ENCODE peak calls at places on chromosomes 13 and 19, in four cellular contexts. F, Z, N and P are unnamed samples.

GRCh38 chr13:38090913-38091312 is 221.3 kb upstream of the TRPC4 start:
- DNase-seq in F (no peak), Z (no peak), N (no peak), P (no peak)

GRCh38 chr19:36331353-36332228 is 47.4 kb downstream of the ZFP14 start:
- DNase-seq in F (peak), Z (peak), N (peak), P (peak)

GRCh38 chr13:51717786-51718398 is 86.1 kb downstream of the DHRS12 start:
- DNase-seq in F (no peak), Z (no peak), N (no peak), P (no peak)

GRCh38 chr13:100811906-100812305 is 137.3 kb upstream of the TMTC4 start:
- DNase-seq in F (no peak), Z (no peak), N (no peak), P (no peak)

GRCh38 chr13:99687728-99688397 is 186.6 kb downstream of the TM9SF2 start:
- DNase-seq in F (no peak), Z (no peak), N (no peak), P (no peak)

GRCh38 chr19:16118489-16119033 is 6.9 kb downstream of the RAB8A start:
- DNase-seq in F (no peak), Z (no peak), N (no peak), P (no peak)

GRCh38 chr13:113916330-113916815 is 52.5 kb upstream of the GAS6 start:
- DNase-seq in F (no peak), Z (no peak), N (no peak), P (no peak)

GRCh38 chr13:71015021-71015420 is 852.0 kb downstream of the DACH1 start:
- DNase-seq in F (no peak), Z (no peak), N (no peak), P (no peak)

GRCh38 chr13:23160241-23161175 is 20.3 kb upstream of the SGCG start:
- DNase-seq in F (no peak), Z (no peak), N (no peak), P (no peak)

GRCh38 chr19:42052241-42052863 is 17.7 kb downstream of the GRIK5 start:
- DNase-seq in F (no peak), Z (no peak), N (no peak), P (no peak)

GRCh38 chr19:14536926-14537692 is 7.7 kb downstream of the TECR start:
- DNase-seq in F (no peak), Z (no peak), N (peak), P (peak)

GRCh38 chr13:76016799-76017198 is 380.7 kb downstream of the LMO7 start:
- DNase-seq in F (no peak), Z (no peak), N (no peak), P (no peak)

GRCh38 chr13:110650436-110650835 is 35.1 kb downstream of the NAXD start:
- DNase-seq in F (no peak), Z (no peak), N (no peak), P (no peak)

GRCh38 chr19:45958763-45959516 is 14.7 kb downstream of the NOVA2 start:
- DNase-seq in F (no peak), Z (no peak), N (no peak), P (no peak)

GRCh38 chr19:10069046-10069445 is 17.1 kb upstream of the SHFL start:
- DNase-seq in F (no peak), Z (no peak), N (no peak), P (no peak)

GRCh38 chr13:114115796-114116195 is 16.6 kb downstream of the RASA3 start:
- DNase-seq in F (no peak), Z (no peak), N (no peak), P (no peak)

GRCh38 chr13:45781553-45782326 is 69.8 kb downstream of the SIAH3 start:
- DNase-seq in F (no peak), Z (no peak), N (peak), P (no peak)

GRCh38 chr19:15915109-15915508 is 17.2 kb upstream of the CYP4F2 start:
- DNase-seq in F (no peak), Z (no peak), N (no peak), P (no peak)

GRCh38 chr19:45567609-45568008 is 17.0 kb downstream of the OPA3 start:
- DNase-seq in F (no peak), Z (no peak), N (no peak), P (no peak)

GRCh38 chr13:113915786-113916329 is 52.0 kb upstream of the GAS6 start:
- DNase-seq in F (no peak), Z (no peak), N (no peak), P (no peak)

GRCh38 chr19:3932931-3933810 is at the start of gene NMRK2:
- DNase-seq in F (no peak), Z (no peak), N (peak), P (no peak)

GRCh38 chr13:100976993-100977392 is 302.4 kb upstream of the TMTC4 start:
- DNase-seq in F (no peak), Z (no peak), N (no peak), P (no peak)

GRCh38 chr13:113369881-113370280 is 6.0 kb upstream of the GRTP1 start:
- DNase-seq in F (no peak), Z (no peak), N (no peak), P (no peak)

GRCh38 chr13:37869756-37870488 is at the start of gene TRPC4:
- DNase-seq in F (no peak), Z (no peak), N (peak), P (peak)

GRCh38 chr13:50800091-50800739 is 43.3 kb downstream of the DLEU7 start:
- DNase-seq in F (no peak), Z (no peak), N (no peak), P (no peak)

GRCh38 chr19:7655581-7655980 is 13.3 kb upstream of the RETN start:
- DNase-seq in F (no peak), Z (no peak), N (no peak), P (no peak)
- H3K27ac ChIP-seq in F (no peak), Z (no peak), N (peak), P (no peak)

GRCh38 chr13:26202365-26202972 is 19.6 kb downstream of the RNF6 start:
- DNase-seq in F (no peak), Z (no peak), N (no peak), P (no peak)
- H3K27ac ChIP-seq in F (no peak), Z (no peak), N (no peak), P (no peak)

GRCh38 chr13:30371649-30372265 is 50.5 kb upstream of the UBE2L5 start:
- DNase-seq in F (peak), Z (peak), N (no peak), P (no peak)
- H3K27ac ChIP-seq in F (peak), Z (peak), N (peak), P (no peak)

GRCh38 chr19:17329061-17329767 is 5.4 kb downstream of the ANO8 start:
- DNase-seq in F (no peak), Z (no peak), N (no peak), P (no peak)
- H3K27ac ChIP-seq in F (no peak), Z (peak), N (no peak), P (no peak)

GRCh38 chr19:6521718-6522646 is 8.8 kb upstream of the TNFSF9 start:
- DNase-seq in F (no peak), Z (peak), N (no peak), P (no peak)
- H3K27ac ChIP-seq in F (no peak), Z (no peak), N (no peak), P (no peak)

GRCh38 chr19:1115646-1116420 is 12.0 kb downstream of the GPX4 start:
- DNase-seq in F (no peak), Z (no peak), N (no peak), P (no peak)
- H3K27ac ChIP-seq in F (no peak), Z (no peak), N (no peak), P (no peak)

GRCh38 chr13:43574601-43575000 is 212.2 kb downstream of the ENOX1 start:
- DNase-seq in F (no peak), Z (no peak), N (no peak), P (no peak)

GRCh38 chr13:43573361-43573740 is 213.4 kb downstream of the ENOX1 start:
- DNase-seq in F (no peak), Z (no peak), N (no peak), P (no peak)

GRCh38 chr13:43569688-43570087 is 217.1 kb downstream of the ENOX1 start:
- DNase-seq in F (no peak), Z (no peak), N (no peak), P (no peak)

GRCh38 chr13:43572601-43573360 is 214.0 kb downstream of the ENOX1 start:
- DNase-seq in F (no peak), Z (no peak), N (no peak), P (no peak)

DNA sequence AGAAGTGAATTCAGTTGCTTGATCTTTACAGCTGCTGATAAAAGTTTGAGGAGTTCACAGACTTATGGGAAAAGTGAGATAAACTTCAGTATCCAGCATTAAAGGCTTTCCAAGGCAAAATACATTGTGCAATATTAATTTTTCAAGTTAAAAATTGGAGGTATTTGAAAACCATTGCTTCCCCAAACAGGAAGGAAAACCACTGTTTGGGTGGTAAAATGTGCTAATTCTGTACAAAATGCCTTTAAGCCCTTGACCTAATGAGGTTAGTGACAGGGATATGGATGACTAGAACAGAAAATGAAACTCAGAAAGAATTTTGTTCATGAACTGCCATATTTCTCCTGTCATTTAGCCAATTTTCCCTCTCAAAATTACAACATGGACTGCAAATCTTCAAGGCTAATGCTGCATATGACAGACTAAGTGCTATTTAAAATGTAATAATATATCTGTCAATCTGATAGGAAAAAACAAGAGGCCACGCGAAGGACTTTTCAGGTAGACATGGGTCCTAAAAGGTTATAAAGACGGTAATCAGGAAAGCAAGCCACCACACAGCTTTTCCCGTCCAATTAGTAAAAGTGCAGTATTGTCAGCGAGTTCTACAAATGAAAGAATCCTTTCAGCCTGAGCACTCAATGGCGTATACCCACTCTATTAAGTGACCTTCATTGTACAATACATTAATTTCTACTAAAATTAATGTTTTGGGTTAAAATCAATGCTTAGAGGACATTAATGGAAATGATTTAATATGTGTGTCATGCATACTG is 212.8 kb downstream of the ENOX1 start:
- DNase-seq in F (no peak), Z (no peak), N (no peak), P (no peak)
- H3K27ac ChIP-seq in F (no peak), Z (no peak), N (no peak), P (no peak)

DNA sequence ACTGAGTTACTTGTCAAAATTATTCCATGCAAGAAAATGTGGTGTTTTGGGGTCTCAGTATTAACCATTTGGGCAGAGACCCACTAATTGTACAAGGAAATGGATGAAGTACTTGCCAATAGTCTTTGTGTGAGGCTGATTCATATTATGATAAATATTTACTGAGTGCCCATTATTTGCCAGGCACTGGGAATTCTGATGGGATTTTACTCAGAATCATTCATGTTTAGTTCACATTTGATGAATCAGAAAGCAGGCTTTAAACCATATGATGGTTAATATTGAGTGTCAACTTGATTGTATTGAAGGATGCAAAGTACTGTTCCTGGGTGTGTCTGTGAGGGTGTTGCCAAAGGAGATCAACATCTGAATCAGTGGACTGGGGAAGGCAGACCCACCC is 66.2 kb upstream of the SOX21 start:
- DNase-seq in F (no peak), Z (no peak), N (no peak), P (no peak)
- H3K27ac ChIP-seq in F (no peak), Z (no peak), N (no peak), P (no peak)

GRCh38 chr19:13012690-13013608 is 17.7 kb downstream of the NFIX start:
- DNase-seq in F (no peak), Z (no peak), N (peak), P (no peak)

GRCh38 chr19:13013649-13014048 is 18.4 kb downstream of the NFIX start:
- DNase-seq in F (no peak), Z (no peak), N (no peak), P (no peak)

GRCh38 chr19:13014921-13015280 is 19.6 kb downstream of the NFIX start:
- DNase-seq in F (no peak), Z (no peak), N (no peak), P (no peak)

GRCh38 chr19:13015361-13016231 is 20.3 kb downstream of the NFIX start:
- DNase-seq in F (no peak), Z (no peak), N (peak), P (no peak)

GRCh38 chr19:13014101-13014920 is 19.0 kb downstream of the NFIX start:
- DNase-seq in F (no peak), Z (no peak), N (no peak), P (peak)
- H3K27ac ChIP-seq in F (no peak), Z (no peak), N (peak), P (peak)